ENCODE peak calls at places on chromosome 1, in six cellular contexts. One of them, this sample, is unnamed.

GRCh38 chr1:174276087-174276486 is 116.8 kb downstream of the RABGAP1L start:
- DNase-seq in AG10803: no peak
- DNase-seq in activated CD8-positive, alpha-beta memory T cell treated with anti-CD3 and anti-CD28 coated beads for 48 hours: no peak
- DNase-seq in astrocyte: no peak
- DNase-seq in HS-27A: no peak
- DNase-seq in fibroblast of pulmonary artery: no peak
- DNase-seq in this sample: no peak

GRCh38 chr1:76336951-76337371 is 262.4 kb downstream of the ST6GALNAC3 start:
- DNase-seq in AG10803: peak
- DNase-seq in activated CD8-positive, alpha-beta memory T cell treated with anti-CD3 and anti-CD28 coated beads for 48 hours: no peak
- DNase-seq in astrocyte: peak
- DNase-seq in HS-27A: peak
- DNase-seq in fibroblast of pulmonary artery: peak
- DNase-seq in this sample: no peak

GRCh38 chr1:229032455-229032854 is 238.5 kb upstream of the RAB4A start:
- DNase-seq in AG10803: no peak
- DNase-seq in activated CD8-positive, alpha-beta memory T cell treated with anti-CD3 and anti-CD28 coated beads for 48 hours: no peak
- DNase-seq in astrocyte: no peak
- DNase-seq in HS-27A: no peak
- DNase-seq in fibroblast of pulmonary artery: peak
- DNase-seq in this sample: no peak

GRCh38 chr1:217472915-217473314 is 158.0 kb downstream of the GPATCH2 start:
- DNase-seq in AG10803: no peak
- DNase-seq in activated CD8-positive, alpha-beta memory T cell treated with anti-CD3 and anti-CD28 coated beads for 48 hours: no peak
- DNase-seq in astrocyte: no peak
- DNase-seq in HS-27A: no peak
- DNase-seq in fibroblast of pulmonary artery: no peak
- DNase-seq in this sample: no peak

GRCh38 chr1:223175032-223175431 is 32.0 kb upstream of the TLR5 start:
- DNase-seq in AG10803: no peak
- DNase-seq in activated CD8-positive, alpha-beta memory T cell treated with anti-CD3 and anti-CD28 coated beads for 48 hours: no peak
- DNase-seq in astrocyte: no peak
- DNase-seq in HS-27A: no peak
- DNase-seq in fibroblast of pulmonary artery: no peak
- DNase-seq in this sample: no peak

GRCh38 chr1:1678581-1679380 is 13.8 kb downstream of the SLC35E2B start:
- DNase-seq in AG10803: no peak
- DNase-seq in activated CD8-positive, alpha-beta memory T cell treated with anti-CD3 and anti-CD28 coated beads for 48 hours: no peak
- DNase-seq in astrocyte: no peak
- DNase-seq in HS-27A: no peak
- DNase-seq in fibroblast of pulmonary artery: no peak
- DNase-seq in this sample: no peak

GRCh38 chr1:181676269-181676668 is 193.0 kb downstream of the CACNA1E start:
- DNase-seq in AG10803: peak
- DNase-seq in activated CD8-positive, alpha-beta memory T cell treated with anti-CD3 and anti-CD28 coated beads for 48 hours: no peak
- DNase-seq in astrocyte: no peak
- DNase-seq in HS-27A: no peak
- DNase-seq in fibroblast of pulmonary artery: no peak
- DNase-seq in this sample: no peak

GRCh38 chr1:167905671-167906070 is 8.3 kb downstream of the ADCY10 start:
- DNase-seq in AG10803: no peak
- DNase-seq in activated CD8-positive, alpha-beta memory T cell treated with anti-CD3 and anti-CD28 coated beads for 48 hours: no peak
- DNase-seq in astrocyte: no peak
- DNase-seq in HS-27A: no peak
- DNase-seq in fibroblast of pulmonary artery: peak
- DNase-seq in this sample: no peak

GRCh38 chr1:110195196-110195595 is 14.9 kb upstream of the KCNC4 start:
- DNase-seq in AG10803: no peak
- DNase-seq in activated CD8-positive, alpha-beta memory T cell treated with anti-CD3 and anti-CD28 coated beads for 48 hours: no peak
- DNase-seq in astrocyte: no peak
- DNase-seq in HS-27A: no peak
- DNase-seq in fibroblast of pulmonary artery: no peak
- DNase-seq in this sample: no peak

GRCh38 chr1:68795956-68796355 is 299.1 kb upstream of the DEPDC1 start:
- DNase-seq in AG10803: no peak
- DNase-seq in activated CD8-positive, alpha-beta memory T cell treated with anti-CD3 and anti-CD28 coated beads for 48 hours: no peak
- DNase-seq in astrocyte: no peak
- DNase-seq in HS-27A: no peak
- DNase-seq in fibroblast of pulmonary artery: no peak
- DNase-seq in this sample: no peak

GRCh38 chr1:92877792-92878191 is 46.0 kb downstream of the RPL5 start:
- DNase-seq in AG10803: peak
- DNase-seq in activated CD8-positive, alpha-beta memory T cell treated with anti-CD3 and anti-CD28 coated beads for 48 hours: no peak
- DNase-seq in astrocyte: peak
- DNase-seq in HS-27A: no peak
- DNase-seq in fibroblast of pulmonary artery: no peak
- DNase-seq in this sample: no peak

GRCh38 chr1:234256359-234256758 is 116.9 kb upstream of the COA6 start:
- DNase-seq in AG10803: peak
- DNase-seq in activated CD8-positive, alpha-beta memory T cell treated with anti-CD3 and anti-CD28 coated beads for 48 hours: no peak
- DNase-seq in astrocyte: peak
- DNase-seq in HS-27A: no peak
- DNase-seq in fibroblast of pulmonary artery: no peak
- DNase-seq in this sample: no peak

GRCh38 chr1:182170941-182171461 is 109.5 kb upstream of the ZNF648 start:
- DNase-seq in AG10803: peak
- DNase-seq in activated CD8-positive, alpha-beta memory T cell treated with anti-CD3 and anti-CD28 coated beads for 48 hours: no peak
- DNase-seq in astrocyte: no peak
- DNase-seq in HS-27A: no peak
- DNase-seq in fibroblast of pulmonary artery: no peak
- DNase-seq in this sample: no peak

GRCh38 chr1:228875741-228876140 is 140.5 kb downstream of the RHOU start:
- DNase-seq in AG10803: no peak
- DNase-seq in activated CD8-positive, alpha-beta memory T cell treated with anti-CD3 and anti-CD28 coated beads for 48 hours: no peak
- DNase-seq in astrocyte: no peak
- DNase-seq in HS-27A: no peak
- DNase-seq in fibroblast of pulmonary artery: peak
- DNase-seq in this sample: no peak

GRCh38 chr1:115062542-115063004 is 26.7 kb downstream of the TSPAN2 start:
- DNase-seq in AG10803: peak
- DNase-seq in activated CD8-positive, alpha-beta memory T cell treated with anti-CD3 and anti-CD28 coated beads for 48 hours: peak
- DNase-seq in astrocyte: peak
- DNase-seq in HS-27A: peak
- DNase-seq in fibroblast of pulmonary artery: no peak
- DNase-seq in this sample: no peak

GRCh38 chr1:191290441-191290840 is 812.8 kb upstream of the BRINP3 start:
- DNase-seq in AG10803: no peak
- DNase-seq in activated CD8-positive, alpha-beta memory T cell treated with anti-CD3 and anti-CD28 coated beads for 48 hours: no peak
- DNase-seq in astrocyte: no peak
- DNase-seq in HS-27A: no peak
- DNase-seq in fibroblast of pulmonary artery: no peak
- DNase-seq in this sample: no peak

GRCh38 chr1:211723273-211723672 is 47.9 kb upstream of the NEK2 start:
- DNase-seq in AG10803: no peak
- DNase-seq in activated CD8-positive, alpha-beta memory T cell treated with anti-CD3 and anti-CD28 coated beads for 48 hours: no peak
- DNase-seq in astrocyte: no peak
- DNase-seq in HS-27A: no peak
- DNase-seq in fibroblast of pulmonary artery: no peak
- DNase-seq in this sample: no peak

GRCh38 chr1:27332536-27333281 is 9.1 kb upstream of the SYTL1 start:
- DNase-seq in AG10803: peak
- DNase-seq in activated CD8-positive, alpha-beta memory T cell treated with anti-CD3 and anti-CD28 coated beads for 48 hours: no peak
- DNase-seq in astrocyte: no peak
- DNase-seq in HS-27A: no peak
- DNase-seq in fibroblast of pulmonary artery: peak
- DNase-seq in this sample: no peak

GRCh38 chr1:154767315-154768240 is 102.5 kb downstream of the KCNN3 start:
- DNase-seq in AG10803: peak
- DNase-seq in activated CD8-positive, alpha-beta memory T cell treated with anti-CD3 and anti-CD28 coated beads for 48 hours: no peak
- DNase-seq in astrocyte: peak
- DNase-seq in HS-27A: no peak
- DNase-seq in fibroblast of pulmonary artery: peak
- DNase-seq in this sample: no peak

GRCh38 chr1:205275133-205275532 is 46.4 kb downstream of the NUAK2 start:
- DNase-seq in AG10803: no peak
- DNase-seq in activated CD8-positive, alpha-beta memory T cell treated with anti-CD3 and anti-CD28 coated beads for 48 hours: no peak
- DNase-seq in astrocyte: no peak
- DNase-seq in HS-27A: no peak
- DNase-seq in fibroblast of pulmonary artery: no peak
- DNase-seq in this sample: no peak

GRCh38 chr1:236799001-236799400 is 3.9 kb downstream of the MTR start:
- DNase-seq in AG10803: no peak
- DNase-seq in activated CD8-positive, alpha-beta memory T cell treated with anti-CD3 and anti-CD28 coated beads for 48 hours: no peak
- DNase-seq in astrocyte: no peak
- DNase-seq in HS-27A: no peak
- DNase-seq in fibroblast of pulmonary artery: no peak
- DNase-seq in this sample: no peak

GRCh38 chr1:51548986-51549619 is 30.0 kb upstream of the EPS15 start:
- DNase-seq in AG10803: peak
- DNase-seq in activated CD8-positive, alpha-beta memory T cell treated with anti-CD3 and anti-CD28 coated beads for 48 hours: no peak
- DNase-seq in astrocyte: no peak
- DNase-seq in HS-27A: no peak
- DNase-seq in fibroblast of pulmonary artery: no peak
- DNase-seq in this sample: no peak

GRCh38 chr1:221794079-221794670 is 52.3 kb upstream of the DUSP10 start:
- DNase-seq in AG10803: peak
- DNase-seq in activated CD8-positive, alpha-beta memory T cell treated with anti-CD3 and anti-CD28 coated beads for 48 hours: no peak
- DNase-seq in astrocyte: peak
- DNase-seq in HS-27A: no peak
- DNase-seq in fibroblast of pulmonary artery: peak
- DNase-seq in this sample: no peak

GRCh38 chr1:239675735-239676134 is 289.4 kb downstream of the CHRM3 start:
- DNase-seq in AG10803: no peak
- DNase-seq in activated CD8-positive, alpha-beta memory T cell treated with anti-CD3 and anti-CD28 coated beads for 48 hours: no peak
- DNase-seq in astrocyte: no peak
- DNase-seq in HS-27A: no peak
- DNase-seq in fibroblast of pulmonary artery: no peak
- DNase-seq in this sample: no peak

GRCh38 chr1:23422313-23422877 is 2.2 kb downstream of the TCEA3 start:
- DNase-seq in AG10803: peak
- DNase-seq in activated CD8-positive, alpha-beta memory T cell treated with anti-CD3 and anti-CD28 coated beads for 48 hours: no peak
- DNase-seq in astrocyte: peak
- DNase-seq in HS-27A: no peak
- DNase-seq in fibroblast of pulmonary artery: peak
- DNase-seq in this sample: no peak

GRCh38 chr1:183365676-183366075 is 52.5 kb downstream of the NMNAT2 start:
- DNase-seq in AG10803: no peak
- DNase-seq in activated CD8-positive, alpha-beta memory T cell treated with anti-CD3 and anti-CD28 coated beads for 48 hours: no peak
- DNase-seq in astrocyte: no peak
- DNase-seq in HS-27A: no peak
- DNase-seq in fibroblast of pulmonary artery: no peak
- DNase-seq in this sample: no peak

GRCh38 chr1:12166834-12167492 is at the start of gene TNFRSF1B:
- DNase-seq in AG10803: peak
- DNase-seq in activated CD8-positive, alpha-beta memory T cell treated with anti-CD3 and anti-CD28 coated beads for 48 hours: no peak
- DNase-seq in astrocyte: no peak
- DNase-seq in HS-27A: no peak
- DNase-seq in fibroblast of pulmonary artery: peak
- DNase-seq in this sample: no peak

GRCh38 chr1:216111842-216112241 is 311.4 kb downstream of the USH2A start:
- DNase-seq in AG10803: no peak
- DNase-seq in activated CD8-positive, alpha-beta memory T cell treated with anti-CD3 and anti-CD28 coated beads for 48 hours: no peak
- DNase-seq in astrocyte: no peak
- DNase-seq in HS-27A: no peak
- DNase-seq in fibroblast of pulmonary artery: peak
- DNase-seq in this sample: no peak

GRCh38 chr1:18247151-18247550 is 139.6 kb downstream of the IGSF21 start:
- DNase-seq in AG10803: no peak
- DNase-seq in activated CD8-positive, alpha-beta memory T cell treated with anti-CD3 and anti-CD28 coated beads for 48 hours: no peak
- DNase-seq in astrocyte: no peak
- DNase-seq in HS-27A: no peak
- DNase-seq in fibroblast of pulmonary artery: no peak
- DNase-seq in this sample: no peak

GRCh38 chr1:106615473-106615872 is 441.0 kb upstream of the PRMT6 start:
- DNase-seq in AG10803: no peak
- DNase-seq in activated CD8-positive, alpha-beta memory T cell treated with anti-CD3 and anti-CD28 coated beads for 48 hours: no peak
- DNase-seq in astrocyte: no peak
- DNase-seq in HS-27A: no peak
- DNase-seq in fibroblast of pulmonary artery: no peak
- DNase-seq in this sample: no peak

GRCh38 chr1:225653463-225654276 is 747 bp upstream of the ENAH start:
- DNase-seq in AG10803: peak
- DNase-seq in activated CD8-positive, alpha-beta memory T cell treated with anti-CD3 and anti-CD28 coated beads for 48 hours: no peak
- DNase-seq in astrocyte: peak
- DNase-seq in HS-27A: no peak
- DNase-seq in fibroblast of pulmonary artery: peak
- DNase-seq in this sample: peak

GRCh38 chr1:115069186-115069585 is 20.1 kb downstream of the TSPAN2 start:
- DNase-seq in AG10803: peak
- DNase-seq in activated CD8-positive, alpha-beta memory T cell treated with anti-CD3 and anti-CD28 coated beads for 48 hours: no peak
- DNase-seq in astrocyte: peak
- DNase-seq in HS-27A: peak
- DNase-seq in fibroblast of pulmonary artery: no peak
- DNase-seq in this sample: no peak

GRCh38 chr1:115539061-115539460 is 102.7 kb upstream of the VANGL1 start:
- DNase-seq in AG10803: peak
- DNase-seq in activated CD8-positive, alpha-beta memory T cell treated with anti-CD3 and anti-CD28 coated beads for 48 hours: no peak
- DNase-seq in astrocyte: no peak
- DNase-seq in HS-27A: no peak
- DNase-seq in fibroblast of pulmonary artery: peak
- DNase-seq in this sample: no peak

GRCh38 chr1:174266476-174266875 is 107.2 kb downstream of the RABGAP1L start:
- DNase-seq in AG10803: no peak
- DNase-seq in activated CD8-positive, alpha-beta memory T cell treated with anti-CD3 and anti-CD28 coated beads for 48 hours: no peak
- DNase-seq in astrocyte: no peak
- DNase-seq in HS-27A: no peak
- DNase-seq in fibroblast of pulmonary artery: no peak
- DNase-seq in this sample: no peak

GRCh38 chr1:149965440-149965839 is 28.8 kb upstream of the MTMR11 start:
- DNase-seq in AG10803: no peak
- DNase-seq in activated CD8-positive, alpha-beta memory T cell treated with anti-CD3 and anti-CD28 coated beads for 48 hours: no peak
- DNase-seq in astrocyte: no peak
- DNase-seq in HS-27A: no peak
- DNase-seq in fibroblast of pulmonary artery: no peak
- DNase-seq in this sample: no peak

GRCh38 chr1:165138960-165139359 is 217.6 kb downstream of the LMX1A start:
- DNase-seq in AG10803: no peak
- DNase-seq in activated CD8-positive, alpha-beta memory T cell treated with anti-CD3 and anti-CD28 coated beads for 48 hours: no peak
- DNase-seq in astrocyte: no peak
- DNase-seq in HS-27A: no peak
- DNase-seq in fibroblast of pulmonary artery: no peak
- DNase-seq in this sample: no peak

GRCh38 chr1:152697701-152698600 is at the start of gene LCE2A:
- DNase-seq in AG10803: peak
- DNase-seq in activated CD8-positive, alpha-beta memory T cell treated with anti-CD3 and anti-CD28 coated beads for 48 hours: no peak
- DNase-seq in astrocyte: no peak
- DNase-seq in HS-27A: no peak
- DNase-seq in fibroblast of pulmonary artery: no peak
- DNase-seq in this sample: no peak

This sample was measured in GOT3.